ENCODE peak calls at places on chromosomes 5 and 9, in eight cellular contexts. A, Z, K, J, M, V, T and R are unnamed samples.

GRCh38 chr9:34675048-34675714 is 12.7 kb upstream of the CCL27 start:
- DNase-seq in V (peak; percentile 81), J (peak; percentile 86), Z (no peak), M (peak; percentile 84), K (peak; percentile 56), A (peak; percentile 85), T (peak; percentile 80), R (peak; percentile 75)

GRCh38 chr5:125401724-125402622 is 655.5 kb upstream of the ZNF608 start:
- DNase-seq in A (peak; percentile 3), V (no peak), J (no peak), T (no peak), M (no peak), Z (no peak), K (no peak), R (no peak)

GRCh38 chr9:91419222-91420191 is 4.1 kb downstream of the NFIL3 start:
- DNase-seq in M (no peak), Z (no peak), V (peak; percentile 40), K (no peak), T (peak; percentile 87), J (no peak), A (peak; percentile 96), R (no peak)

GRCh38 chr9:116800885-116801284 is 113.8 kb downstream of the TRIM32 start:
- DNase-seq in K (no peak), A (no peak), M (no peak), V (no peak), T (peak; percentile 5), J (no peak), Z (no peak), R (peak; percentile 31)

GRCh38 chr9:96187108-96187695 is 114.8 kb downstream of the HSD17B3 start:
- DNase-seq in M (peak; percentile 17), T (no peak), A (no peak), K (no peak), J (no peak), Z (no peak), V (no peak), R (no peak)

GRCh38 chr5:178941361-178941760 is 363 bp downstream of the ZNF454 start:
- DNase-seq in A (no peak), K (no peak), V (no peak), Z (no peak), J (peak; percentile 45), M (no peak), T (peak; percentile 25), R (no peak)

GRCh38 chr5:138697720-138698360 is 55.4 kb upstream of the CTNNA1 start:
- DNase-seq in V (no peak), K (no peak), M (no peak), J (no peak), A (no peak), T (no peak), Z (no peak), R (no peak)

GRCh38 chr5:79689541-79690466 is at the start of gene CMYA5:
- DNase-seq in M (peak; percentile 66), K (no peak), V (no peak), J (no peak), A (peak; percentile 6), Z (no peak), T (no peak), R (no peak)

GRCh38 chr5:178241259-178241658 is 8.7 kb upstream of the PHYKPL start:
- DNase-seq in K (no peak), Z (peak; percentile 18), J (no peak), A (no peak), T (no peak), V (no peak), M (no peak), R (no peak)

GRCh38 chr9:116465591-116466288 is 221.4 kb upstream of the TRIM32 start:
- DNase-seq in J (no peak), K (no peak), T (no peak), V (no peak), A (no peak), M (no peak), Z (no peak), R (no peak)

GRCh38 chr9:36147441-36148175 is 11.1 kb downstream of the GLIPR2 start:
- DNase-seq in M (no peak), V (no peak), T (no peak), A (no peak), K (no peak), J (no peak), Z (no peak), R (no peak)

GRCh38 chr9:69351227-69351626 is 26.2 kb downstream of the ENTREP1 start:
- DNase-seq in K (no peak), M (no peak), J (no peak), A (no peak), V (no peak), Z (no peak), T (no peak), R (no peak)

GRCh38 chr9:34279431-34279830 is 49.6 kb downstream of the KIF24 start:
- DNase-seq in Z (no peak), K (no peak), M (no peak), A (peak; percentile 38), J (no peak), V (no peak), T (peak; percentile 6), R (no peak)

GRCh38 chr5:38193015-38193581 is 65.3 kb upstream of the EGFLAM start:
- DNase-seq in A (peak; percentile 72), T (peak; percentile 71), J (peak; percentile 84), V (peak; percentile 78), Z (no peak), M (peak; percentile 78), K (peak; percentile 37), R (peak; percentile 77)

GRCh38 chr9:113380869-113381378 is 4.1 kb upstream of the HDHD3 start:
- DNase-seq in J (no peak), K (no peak), Z (no peak), A (no peak), M (no peak), V (peak; percentile 21), T (no peak), R (peak; percentile 67)

GRCh38 chr9:90991953-90992352 is 190.3 kb downstream of the SYK start:
- DNase-seq in V (no peak), A (no peak), J (no peak), Z (no peak), K (no peak), T (no peak), M (no peak), R (no peak)

GRCh38 chr5:119158144-119158543 is 87.3 kb downstream of the DMXL1 start:
- DNase-seq in Z (no peak), M (no peak), T (no peak), J (no peak), V (no peak), A (no peak), K (no peak), R (no peak)

GRCh38 chr5:78893959-78894676 is 91.0 kb downstream of the ARSB start:
- DNase-seq in M (no peak), A (no peak), Z (no peak), V (no peak), J (no peak), T (no peak), K (no peak), R (no peak)

GRCh38 chr5:153659337-153659736 is 168.9 kb downstream of the GRIA1 start:
- DNase-seq in Z (no peak), A (peak; percentile 53), M (no peak), T (peak; percentile 15), V (no peak), K (no peak), J (no peak), R (no peak)

GRCh38 chr9:88388886-88389617 is 808 bp downstream of the SPIN1 start:
- DNase-seq in K (peak; percentile 36), A (peak; percentile 86), V (peak; percentile 66), T (peak; percentile 84), M (peak; percentile 87), J (no peak), Z (peak; percentile 28), R (no peak)

GRCh38 chr9:88741335-88741734 is 206.4 kb downstream of the NXNL2 start:
- DNase-seq in T (peak; percentile 41), Z (no peak), K (no peak), M (no peak), J (no peak), V (peak; percentile 45), A (peak; percentile 65), R (no peak)

GRCh38 chr5:75734913-75735789 is 17.9 kb upstream of the POC5 start:
- DNase-seq in T (peak; percentile 37), Z (no peak), J (peak; percentile 65), A (peak; percentile 44), V (peak; percentile 46), K (peak; percentile 13), M (peak; percentile 31), R (peak; percentile 29)

GRCh38 chr9:20980713-20981481 is 50.5 kb downstream of the HACD4 start:
- DNase-seq in K (no peak), A (peak; percentile 67), T (no peak), V (no peak), J (no peak), M (peak; percentile 6), Z (no peak), R (no peak)

GRCh38 chr9:94937214-94937903 is 210.9 kb downstream of the AOPEP start:
- DNase-seq in K (no peak), Z (no peak), A (peak; percentile 95), T (peak; percentile 85), M (no peak), V (no peak), J (no peak), R (no peak)

GRCh38 chr5:122907238-122907637 is 61.8 kb downstream of the SNX24 start:
- DNase-seq in J (no peak), T (peak; percentile 82), M (no peak), K (no peak), V (no peak), A (peak; percentile 77), Z (no peak), R (no peak)

GRCh38 chr9:127731938-127732337 is 3.2 kb downstream of the TOR2A start:
- DNase-seq in J (no peak), M (no peak), V (no peak), A (no peak), K (no peak), T (no peak), Z (no peak), R (no peak)

GRCh38 chr9:129436751-129437625 is 183.9 kb downstream of the C9orf50 start:
- DNase-seq in Z (no peak), K (no peak), V (peak; percentile 25), T (peak; percentile 18), J (peak; percentile 91), M (peak; percentile 72), A (peak; percentile 45), R (no peak)

GRCh38 chr5:120613729-120614128 is 149.6 kb downstream of the PRR16 start:
- DNase-seq in M (no peak), T (no peak), Z (no peak), V (no peak), K (no peak), A (peak; percentile 44), J (no peak), R (no peak)

GRCh38 chr5:139764250-139764791 is 31.3 kb upstream of the PSD2 start:
- DNase-seq in K (peak; percentile 92), T (no peak), A (no peak), J (no peak), Z (no peak), V (no peak), M (peak; percentile 75), R (no peak)

GRCh38 chr9:6214903-6215302 is 704 bp upstream of the IL33 start:
- DNase-seq in A (no peak), J (no peak), T (no peak), V (no peak), Z (no peak), K (no peak), M (no peak), R (no peak)

GRCh38 chr5:154243736-154244135 is 53.2 kb downstream of the GALNT10 start:
- DNase-seq in Z (no peak), V (no peak), T (no peak), J (no peak), M (no peak), K (no peak), A (no peak), R (no peak)

GRCh38 chr5:176542135-176542595 is 5.0 kb upstream of the RNF44 start:
- DNase-seq in K (no peak), T (no peak), J (peak; percentile 18), A (no peak), V (peak; percentile 73), M (peak; percentile 36), Z (peak; percentile 50), R (no peak)

GRCh38 chr5:38672059-38672791 is 115.8 kb upstream of the LIFR start:
- DNase-seq in K (no peak), A (peak; percentile 47), V (no peak), T (peak; percentile 47), M (no peak), Z (no peak), J (no peak), R (no peak)

GRCh38 chr5:56852228-56853000 is 37.1 kb downstream of the MAP3K1 start:
- DNase-seq in M (no peak), Z (peak; percentile 16), K (no peak), J (no peak), V (no peak), T (no peak), A (peak; percentile 60), R (no peak)